ENCODE peak calls at places on chromosomes 7 and 10, in eight cellular contexts. H is spleen, C is fibroblast of lung, J is dorsolateral prefrontal cortex, K is fibroblast of the aortic adventitia, W is PC-3, X is cardiac fibroblast, E is left ventricle myocardium inferior. L is an unnamed sample.

GRCh38 chr7:96949766-96950165 is 55.6 kb upstream of the DLX6 start:
- DNase-seq in X (peak; percentile 55), J (no peak), W (peak; percentile 93), K (peak; percentile 72), H (no peak), E (no peak), C (peak; percentile 60), L (peak; percentile 16)

GRCh38 chr10:14820010-14820774 is 17.6 kb downstream of the CDNF start:
- DNase-seq in E (no peak), W (peak; percentile 81), X (peak; percentile 81), K (peak; percentile 95), H (no peak), C (peak; percentile 91), J (no peak), L (peak; percentile 48)

GRCh38 chr7:158710651-158711102 is 6.1 kb upstream of the NCAPG2 start:
- DNase-seq in E (no peak), K (peak; percentile 95), W (no peak), J (no peak), X (peak; percentile 71), C (peak; percentile 91), H (no peak), L (peak; percentile 77)

GRCh38 chr10:68792115-68792514 is 35.2 kb upstream of the STOX1 start:
- DNase-seq in X (peak; percentile 34), K (peak; percentile 28), W (peak; percentile 48), E (no peak), C (no peak), J (no peak), H (no peak), L (no peak)

GRCh38 chr7:156582591-156583123 is 57.9 kb upstream of the RNF32 start:
- DNase-seq in E (no peak), K (no peak), C (no peak), J (no peak), X (no peak), W (no peak), H (no peak), L (no peak)

GRCh38 chr7:46486264-46487206 is 565.5 kb upstream of the IGFBP3 start:
- DNase-seq in X (peak; percentile 89), W (peak; percentile 80), H (no peak), C (peak; percentile 90), E (peak; percentile 50), J (no peak), K (peak; percentile 86), L (peak; percentile 91)

GRCh38 chr7:98836811-98837631 is 32.8 kb downstream of the TMEM130 start:
- DNase-seq in H (no peak), C (no peak), W (peak; percentile 51), K (peak; percentile 21), X (peak; percentile 33), J (peak; percentile 40), E (peak; percentile 19), L (peak; percentile 45)

GRCh38 chr7:132398253-132398913 is 177.9 kb downstream of the PLXNA4 start:
- DNase-seq in K (no peak), W (no peak), H (peak; percentile 66), C (no peak), X (no peak), E (no peak), J (no peak), L (no peak)

GRCh38 chr10:47164126-47164799 is 135.7 kb upstream of the GDF10 start:
- DNase-seq in H (no peak), K (peak; percentile 67), W (peak; percentile 84), J (no peak), C (peak; percentile 88), X (peak; percentile 79), E (no peak), L (peak; percentile 72)

GRCh38 chr7:83546586-83546985 is 102.4 kb downstream of the SEMA3E start:
- DNase-seq in H (no peak), J (no peak), E (no peak), W (peak; percentile 70), K (peak; percentile 56), X (peak; percentile 35), C (peak; percentile 78), L (peak; percentile 76)

GRCh38 chr10:119412831-119413737 is 129.4 kb downstream of the RGS10 start:
- DNase-seq in W (no peak), H (no peak), J (no peak), K (peak; percentile 69), C (peak; percentile 39), X (peak; percentile 28), E (no peak), L (no peak)

GRCh38 chr7:35555934-35556333 is 139.0 kb downstream of the HERPUD2 start:
- DNase-seq in J (no peak), K (no peak), H (no peak), W (peak; percentile 80), X (peak; percentile 27), C (no peak), E (no peak), L (peak; percentile 95)

GRCh38 chr7:137668404-137668803 is 178.4 kb downstream of the DGKI start:
- DNase-seq in E (no peak), H (no peak), K (no peak), W (no peak), C (no peak), J (no peak), X (no peak), L (no peak)

GRCh38 chr10:129740532-129741279 is 223.4 kb downstream of the EBF3 start:
- DNase-seq in H (peak; percentile 51), W (no peak), J (peak; percentile 12), X (no peak), E (no peak), C (no peak), K (no peak), L (no peak)

GRCh38 chr7:40720401-40720800 is 585.6 kb downstream of the SUGCT start:
- DNase-seq in J (no peak), K (peak; percentile 53), X (peak; percentile 71), W (peak; percentile 34), C (peak; percentile 58), E (no peak), H (no peak), L (peak; percentile 67)

GRCh38 chr7:17912050-17912449 is 28.2 kb downstream of the SNX13 start:
- DNase-seq in X (no peak), E (no peak), J (no peak), K (no peak), H (no peak), W (no peak), C (no peak), L (no peak)

GRCh38 chr10:52756295-52756694 is 16.3 kb downstream of the MBL2 start:
- DNase-seq in W (no peak), X (no peak), C (no peak), H (no peak), J (no peak), K (no peak), E (no peak), L (no peak)

GRCh38 chr10:86960003-86960862 is 1.8 kb downstream of the SNCG start:
- DNase-seq in C (peak; percentile 61), J (peak; percentile 33), E (peak; percentile 39), W (peak; percentile 71), X (peak; percentile 81), K (peak; percentile 76), H (peak; percentile 78), L (peak; percentile 76)

GRCh38 chr7:151687523-151688235 is 168.0 kb upstream of the RHEB start:
- DNase-seq in H (no peak), E (peak; percentile 32), C (peak; percentile 98), W (peak; percentile 99), K (peak; percentile 95), X (peak; percentile 97), J (no peak), L (peak; percentile 94)

GRCh38 chr7:73963252-73963822 is 64.6 kb upstream of the ELN start:
- DNase-seq in J (no peak), K (no peak), H (no peak), C (no peak), E (no peak), X (no peak), W (no peak), L (no peak)

GRCh38 chr7:84629640-84630318 is 435.2 kb upstream of the SEMA3A start:
- DNase-seq in X (no peak), C (no peak), K (no peak), E (no peak), H (no peak), J (no peak), W (peak; percentile 42), L (peak; percentile 61)

GRCh38 chr10:50358411-50358810 is 107.1 kb upstream of the ASAH2 start:
- DNase-seq in J (no peak), H (no peak), K (no peak), W (no peak), E (no peak), C (no peak), X (no peak), L (peak; percentile 45)
- H3K4me3 ChIP-seq in J (no peak overlapping the region), H (no peak overlapping the region), K (no peak overlapping the region), W (no peak overlapping the region), E (no peak overlapping the region), C (no peak overlapping the region), X (no peak overlapping the region), L (no peak overlapping the region)

DNA sequence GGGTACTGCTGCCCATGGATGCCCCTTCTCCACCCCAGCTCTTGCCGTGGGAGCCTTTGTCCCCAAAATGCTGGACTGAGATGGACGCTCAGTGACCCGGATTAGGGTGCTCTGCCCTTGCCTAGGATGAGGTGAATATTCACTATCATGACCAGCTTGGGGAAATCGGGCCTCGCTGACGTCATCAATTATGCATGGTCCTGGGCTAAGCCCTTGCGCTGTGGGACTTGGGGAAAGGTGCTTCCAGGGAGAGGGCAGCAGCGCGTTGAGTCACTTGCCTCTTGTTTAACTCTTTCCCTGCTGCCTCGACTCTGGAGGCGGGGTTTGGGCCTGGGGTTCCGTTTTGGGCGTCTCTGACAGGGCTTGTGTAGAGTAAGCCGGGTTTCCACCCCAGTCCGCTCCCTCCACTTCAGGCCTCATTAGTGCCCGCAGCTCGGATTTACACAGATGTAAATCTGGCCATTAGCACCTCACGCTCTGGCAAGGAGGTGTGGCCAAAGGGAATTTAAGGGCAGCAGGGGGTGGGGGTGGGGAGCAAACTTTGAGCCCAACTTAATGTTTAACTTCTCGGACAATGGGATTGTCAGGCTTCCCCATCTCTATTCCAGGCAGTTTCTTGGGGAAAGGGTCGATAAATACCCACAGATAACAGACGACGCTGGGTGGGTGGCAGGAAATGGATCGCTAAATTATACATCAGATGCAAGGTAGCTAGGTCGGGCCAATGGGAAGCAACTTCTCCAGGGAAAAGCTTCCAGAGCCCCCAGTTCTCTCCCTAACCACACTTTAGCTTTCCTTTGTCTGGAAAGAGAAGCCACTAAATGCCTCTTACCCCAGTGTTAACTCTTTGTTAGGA is 51.3 kb upstream of the TCF7L2 start:
- DNase-seq in J (no peak), K (peak; percentile 49), C (peak; percentile 80), X (peak; percentile 71), E (no peak), H (no peak), W (no peak), L (peak; percentile 55)
- TF ChIP-seq CTCF in J (no peak), K (no peak), C (no peak), X (no peak), E (no peak), H (no peak), W (no peak), L (no peak)

DNA sequence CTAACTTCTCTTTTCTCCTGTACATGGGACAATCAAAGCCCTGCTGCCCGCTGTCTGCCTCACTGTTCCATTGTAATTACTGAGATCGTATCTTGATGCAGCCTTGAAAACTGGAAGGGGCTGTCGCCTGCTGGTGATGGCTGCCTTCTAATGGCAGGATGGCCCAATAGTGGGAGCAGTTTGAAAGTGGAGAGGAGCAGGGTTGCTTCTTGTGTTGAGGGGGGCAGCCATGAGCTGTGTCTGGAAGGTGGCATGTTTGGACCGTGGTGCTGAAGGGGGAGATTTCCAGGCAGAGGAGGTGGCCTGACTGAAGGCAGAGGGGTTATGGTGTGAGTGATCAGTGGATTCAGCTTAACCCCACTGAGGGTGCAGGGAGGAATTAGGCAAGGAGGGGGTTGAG is 8.1 kb downstream of the WDFY4 start:
- DNase-seq in C (no peak), E (no peak), K (no peak), J (no peak), W (no peak), X (no peak), H (no peak), L (no peak)
- H3K4me3 ChIP-seq in C (no peak overlapping the region), E (no peak overlapping the region), K (no peak overlapping the region), J (no peak overlapping the region), W (no peak overlapping the region), X (no peak overlapping the region), H (no peak overlapping the region), L (no peak overlapping the region)

GRCh38 chr7:116219288-116219687 is 8.9 kb downstream of the TES start:
- DNase-seq in C (no peak), E (no peak), X (no peak), W (no peak), J (no peak), K (no peak), H (no peak), L (no peak)
- TF ChIP-seq CTCF in C (no peak), E (no peak), X (no peak), W (no peak), J (no peak), K (no peak), H (no peak), L (no peak)

L was measured in epithelial cell of esophagus.